ENCODE peak calls at places on chromosomes 6 and 20, in seven cellular contexts. One of them, this sample, is unnamed.

GRCh38 chr6:13486679-13487121 is 700 bp downstream of the GFOD1 start:
- DNase-seq in astrocyte of the spinal cord: peak; percentile 67
- DNase-seq in ureter: peak; percentile 70
- DNase-seq in AML-193: peak; percentile 28
- DNase-seq in WTC11: peak; percentile 62
- DNase-seq in globus pallidus: peak; percentile 50
- DNase-seq in GM13976: peak; percentile 78
- DNase-seq in this sample: peak; percentile 80

GRCh38 chr20:20366896-20367680 is 816 bp upstream of the INSM1 start:
- DNase-seq in GM13976: no peak
- DNase-seq in astrocyte of the spinal cord: no peak
- DNase-seq in WTC11: peak; percentile 54
- DNase-seq in globus pallidus: peak; percentile 49
- DNase-seq in ureter: no peak
- DNase-seq in AML-193: no peak
- DNase-seq in this sample: no peak

GRCh38 chr20:2101057-2101934 is at the start of gene STK35:
- DNase-seq in WTC11: peak; percentile 76
- DNase-seq in globus pallidus: no peak
- DNase-seq in astrocyte of the spinal cord: no peak
- DNase-seq in GM13976: peak; percentile 86
- DNase-seq in AML-193: peak; percentile 52
- DNase-seq in ureter: peak; percentile 82
- DNase-seq in this sample: peak; percentile 91

GRCh38 chr6:145815351-145815772 is 767 bp upstream of the FBXO30 start:
- DNase-seq in ureter: peak; percentile 60
- DNase-seq in WTC11: peak; percentile 29
- DNase-seq in astrocyte of the spinal cord: peak; percentile 36
- DNase-seq in GM13976: no peak
- DNase-seq in globus pallidus: peak; percentile 29
- DNase-seq in AML-193: peak; percentile 44
- DNase-seq in this sample: peak; percentile 73

GRCh38 chr6:73451166-73452106 is 661 bp downstream of the CGAS start:
- DNase-seq in ureter: no peak
- DNase-seq in WTC11: peak; percentile 59
- DNase-seq in GM13976: peak; percentile 66
- DNase-seq in astrocyte of the spinal cord: peak; percentile 38
- DNase-seq in globus pallidus: peak; percentile 16
- DNase-seq in AML-193: peak; percentile 51
- DNase-seq in this sample: peak; percentile 82

GRCh38 chr6:154277578-154278128 is 79.0 kb downstream of the IPCEF1 start:
- DNase-seq in GM13976: no peak
- DNase-seq in AML-193: no peak
- DNase-seq in WTC11: no peak
- DNase-seq in ureter: no peak
- DNase-seq in globus pallidus: no peak
- DNase-seq in astrocyte of the spinal cord: no peak
- DNase-seq in this sample: no peak

GRCh38 chr6:158008894-158009891 is 27.5 kb downstream of the SYNJ2 start:
- DNase-seq in AML-193: peak; percentile 13
- DNase-seq in globus pallidus: peak; percentile 90
- DNase-seq in GM13976: peak; percentile 55
- DNase-seq in WTC11: no peak
- DNase-seq in astrocyte of the spinal cord: peak; percentile 46
- DNase-seq in ureter: peak; percentile 70
- DNase-seq in this sample: peak; percentile 99

GRCh38 chr6:71091946-71092345 is 135.1 kb upstream of the B3GAT2 start:
- DNase-seq in AML-193: no peak
- DNase-seq in globus pallidus: no peak
- DNase-seq in astrocyte of the spinal cord: no peak
- DNase-seq in GM13976: no peak
- DNase-seq in ureter: no peak
- DNase-seq in WTC11: no peak
- DNase-seq in this sample: no peak

GRCh38 chr6:104134876-104135275 is 724.8 kb downstream of the HACE1 start:
- DNase-seq in globus pallidus: no peak
- DNase-seq in GM13976: no peak
- DNase-seq in AML-193: no peak
- DNase-seq in astrocyte of the spinal cord: no peak
- DNase-seq in WTC11: no peak
- DNase-seq in ureter: no peak
- DNase-seq in this sample: no peak

GRCh38 chr6:1605822-1606532 is 3.7 kb upstream of the FOXC1 start:
- DNase-seq in astrocyte of the spinal cord: peak; percentile 14
- DNase-seq in WTC11: no peak
- DNase-seq in GM13976: no peak
- DNase-seq in AML-193: no peak
- DNase-seq in globus pallidus: no peak
- DNase-seq in ureter: no peak
- DNase-seq in this sample: no peak

GRCh38 chr6:159838020-159838744 is 38.1 kb downstream of the PNLDC1 start:
- DNase-seq in GM13976: no peak
- DNase-seq in AML-193: no peak
- DNase-seq in WTC11: no peak
- DNase-seq in ureter: no peak
- DNase-seq in globus pallidus: no peak
- DNase-seq in astrocyte of the spinal cord: no peak
- DNase-seq in this sample: no peak

GRCh38 chr6:38510205-38510604 is 129.5 kb downstream of the BTBD9 start:
- DNase-seq in GM13976: no peak
- DNase-seq in AML-193: no peak
- DNase-seq in WTC11: no peak
- DNase-seq in ureter: no peak
- DNase-seq in astrocyte of the spinal cord: peak; percentile 62
- DNase-seq in globus pallidus: no peak
- DNase-seq in this sample: no peak

GRCh38 chr6:133099573-133099972 is 141.6 kb upstream of the EYA4 start:
- DNase-seq in GM13976: no peak
- DNase-seq in ureter: no peak
- DNase-seq in WTC11: no peak
- DNase-seq in astrocyte of the spinal cord: peak; percentile 93
- DNase-seq in globus pallidus: no peak
- DNase-seq in AML-193: no peak
- DNase-seq in this sample: no peak

This sample was measured in NCI-H69.